ENCODE peak calls at places on chromosomes 2 and 18, in six cellular contexts. S is NB4, C is ovary, H is Peyer's patch, W is breast epithelium, T is heart left ventricle. L is an unnamed sample.
A peak's percentile ranks its signal among the peaks of the same experiment; 100 is the strongest.

GRCh38 chr2:108412995-108413726 is 35.4 kb downstream of the SULT1C4 start:
- DNase-seq in W (peak; percentile 67), H (no peak), C (no peak), T (no peak), S (no peak), L (no peak)

GRCh38 chr2:169276045-169276444 is 86.3 kb downstream of the LRP2 start:
- DNase-seq in T (no peak), H (no peak), C (no peak), S (peak; percentile 23), W (no peak), L (no peak)

GRCh38 chr2:41928593-41928992 is 119.2 kb upstream of the PKDCC start:
- DNase-seq in W (no peak), T (no peak), S (no peak), H (no peak), C (no peak), L (no peak)

GRCh38 chr2:56522605-56523089 is 338.9 kb downstream of the CCDC85A start:
- DNase-seq in S (no peak), W (no peak), C (no peak), T (peak; percentile 64), H (no peak), L (no peak)

GRCh38 chr18:34697891-34698290 is 12.2 kb upstream of the DTNA start:
- DNase-seq in S (no peak), C (no peak), W (no peak), T (no peak), H (no peak), L (no peak)

GRCh38 chr2:157800838-157801495 is 75.2 kb downstream of the ACVR1 start:
- DNase-seq in C (no peak), S (no peak), W (no peak), H (no peak), T (no peak), L (no peak)

GRCh38 chr18:31101148-31102019 is 837 bp downstream of the DSC2 start:
- DNase-seq in S (peak; percentile 76), H (no peak), T (peak; percentile 90), C (peak; percentile 37), W (peak; percentile 61), L (peak; percentile 51)

GRCh38 chr2:152513681-152514080 is 178.7 kb downstream of the FMNL2 start:
- DNase-seq in S (no peak), C (peak; percentile 39), W (no peak), H (no peak), T (no peak), L (no peak)

GRCh38 chr2:54581326-54582039 is 125.4 kb downstream of the SPTBN1 start:
- DNase-seq in T (no peak), C (no peak), W (no peak), H (no peak), S (peak; percentile 82), L (no peak)

GRCh38 chr18:22688877-22689496 is 244.1 kb upstream of the RBBP8 start:
- DNase-seq in T (no peak), H (no peak), C (no peak), S (no peak), W (no peak), L (no peak)

GRCh38 chr18:832085-832681 is 20.1 kb upstream of the YES1 start:
- DNase-seq in S (peak; percentile 31), W (no peak), C (peak; percentile 25), T (peak; percentile 45), H (no peak), L (no peak)

GRCh38 chr2:113700186-113700841 is 56.1 kb downstream of the SLC35F5 start:
- DNase-seq in W (no peak), H (peak; percentile 77), S (peak; percentile 92), T (peak; percentile 62), C (no peak), L (no peak)

GRCh38 chr2:219426534-219427136 is 8.0 kb upstream of the SPEG start:
- DNase-seq in S (no peak), C (no peak), T (peak; percentile 32), W (no peak), H (no peak), L (no peak)

GRCh38 chr2:224927671-224928173 is 114.5 kb downstream of the DOCK10 start:
- DNase-seq in C (no peak), T (no peak), W (no peak), H (peak; percentile 75), S (peak; percentile 49), L (no peak)

GRCh38 chr2:55156326-55156725 is 75.8 kb downstream of the CLHC1 start:
- DNase-seq in H (no peak), S (no peak), C (no peak), T (no peak), W (no peak), L (no peak)

GRCh38 chr18:56575819-56576663 is 62.4 kb downstream of the TXNL1 start:
- DNase-seq in C (no peak), W (no peak), T (no peak), S (peak; percentile 55), H (no peak), L (no peak)

GRCh38 chr18:72530622-72531021 is 13.5 kb downstream of the CBLN2 start:
- DNase-seq in T (no peak), S (no peak), H (no peak), W (no peak), C (no peak), L (no peak)

GRCh38 chr18:22601481-22601880 is 183.8 kb upstream of the CTAGE1 start:
- DNase-seq in C (no peak), W (no peak), T (no peak), S (no peak), H (no peak), L (no peak)

GRCh38 chr2:120182019-120182560 is 41.1 kb downstream of the TMEM185B start:
- DNase-seq in S (no peak), C (no peak), W (no peak), T (no peak), H (no peak), L (no peak)

GRCh38 chr18:51461956-51462355 is 264.5 kb upstream of the MEX3C start:
- DNase-seq in W (no peak), T (no peak), S (no peak), H (no peak), C (no peak), L (peak; percentile 27)

GRCh38 chr2:190023860-190024259 is 38.7 kb downstream of the MSTN start:
- DNase-seq in T (no peak), C (no peak), W (no peak), S (peak; percentile 71), H (no peak), L (no peak)

GRCh38 chr2:16756831-16757644 is 91.4 kb upstream of the CYRIA start:
- DNase-seq in W (peak; percentile 82), T (peak; percentile 80), S (peak; percentile 85), C (peak; percentile 86), H (peak; percentile 70), L (peak; percentile 69)

GRCh38 chr18:33062834-33063364 is 290.1 kb upstream of the KLHL14 start:
- DNase-seq in T (no peak), W (no peak), C (no peak), S (no peak), H (no peak), L (no peak)

GRCh38 chr2:85448840-85449588 is 30.5 kb downstream of the SH2D6 start:
- DNase-seq in H (no peak), T (no peak), C (no peak), S (peak; percentile 64), W (no peak), L (no peak)

GRCh38 chr2:21175895-21176646 is 52.3 kb downstream of the TDRD15 start:
- DNase-seq in T (no peak), W (no peak), C (no peak), H (no peak), S (peak; percentile 13), L (no peak)

GRCh38 chr18:61596296-61596695 is 263.1 kb downstream of the CDH20 start:
- DNase-seq in T (no peak), C (no peak), S (no peak), H (no peak), W (no peak), L (no peak)

GRCh38 chr2:118853647-118854367 is 6.4 kb upstream of the EN1 start:
- DNase-seq in W (no peak), T (no peak), C (no peak), H (no peak), S (no peak), L (no peak)

GRCh38 chr2:236028066-236028465 is 140.1 kb downstream of the GBX2 start:
- DNase-seq in S (no peak), W (no peak), T (no peak), H (no peak), C (no peak), L (no peak)

GRCh38 chr2:14358774-14359173 is 273.7 kb upstream of the LRATD1 start:
- DNase-seq in C (no peak), T (no peak), W (no peak), H (no peak), S (no peak), L (no peak)

GRCh38 chr18:46721331-46721730 is 35.5 kb downstream of the ST8SIA5 start:
- DNase-seq in H (no peak), T (no peak), S (no peak), C (no peak), W (no peak), L (no peak)

GRCh38 chr2:25115902-25116301 is 52.5 kb downstream of the POMC start:
- DNase-seq in C (no peak), H (no peak), S (peak; percentile 25), T (no peak), W (no peak), L (no peak)

GRCh38 chr2:47682231-47682749 is 100.7 kb upstream of the MSH6 start:
- DNase-seq in T (no peak), W (no peak), H (no peak), S (no peak), C (no peak), L (peak; percentile 52)

GRCh38 chr2:241310917-241311566 is 4.4 kb downstream of the HDLBP start:
- DNase-seq in S (no peak), W (no peak), H (no peak), T (no peak), C (no peak), L (no peak)
- TF ChIP-seq CTCF in S (no peak), W (no peak), H (no peak), T (no peak), C (no peak), L (no peak)

GRCh38 chr2:216695401-216695821 is at the start of gene IGFBP5:
- DNase-seq in H (peak; percentile 36), T (peak; percentile 94), W (peak; percentile 81), C (peak; percentile 98), S (peak; percentile 18), L (peak; percentile 97)
- TF ChIP-seq POLR2A in H (peak; percentile 36), T (no peak), W (no peak), C (peak; percentile 80), S (no peak), L (no peak)

GRCh38 chr2:202588647-202589581 is 45.9 kb upstream of the FAM117B start:
- DNase-seq in S (peak; percentile 77), T (peak; percentile 75), W (no peak), C (peak; percentile 71), H (peak; percentile 71), L (peak; percentile 87)
- H3K4me3 ChIP-seq in S (no peak overlapping the region), T (peak overlapping the region; percentile 26), W (peak overlapping the region; percentile 7), C (peak overlapping the region; percentile 18), H (no peak overlapping the region), L (no peak overlapping the region)

GRCh38 chr2:229712125-229712524 is 2.2 kb downstream of the DNER start:
- DNase-seq in S (no peak), W (no peak), C (no peak), H (no peak), T (no peak), L (no peak)
- TF ChIP-seq CTCF in S (no peak), W (no peak), C (no peak), H (no peak), T (no peak), L (no peak)

L was measured in lower leg skin.